ENCODE peak calls at places on chromosomes 7 and 10, in eight cellular contexts. L is prostate gland, F is SJSA1, T is kidney epithelial cell, C is PC-3, Q is fibroblast of lung, A is mesenchymal stem cell, Y is upper lobe of right lung. E is an unnamed sample.

GRCh38 chr7:134693256-134693655 is 46.6 kb downstream of the BPGM start:
- DNase-seq in L (no peak), F (peak; percentile 82), T (peak; percentile 53), C (peak; percentile 66), Q (peak; percentile 77), A (peak; percentile 78), Y (no peak), E (no peak)

GRCh38 chr7:151923097-151923876 is 33.0 kb upstream of the GALNTL5 start:
- DNase-seq in L (peak; percentile 84), F (no peak), T (no peak), C (no peak), Q (peak; percentile 44), A (no peak), Y (no peak), E (no peak)

GRCh38 chr10:69572159-69573055 is 815 bp downstream of the NEUROG3 start:
- DNase-seq in L (no peak), F (no peak), T (no peak), C (no peak), Q (no peak), A (peak; percentile 2), Y (no peak), E (peak; percentile 1)

GRCh38 chr7:94228678-94229077 is 166.0 kb upstream of the COL1A2 start:
- DNase-seq in L (no peak), F (no peak), T (no peak), C (no peak), Q (no peak), A (no peak), Y (no peak), E (no peak)

GRCh38 chr7:102463841-102464576 is 654 bp downstream of the ALKBH4 start:
- DNase-seq in L (no peak), F (no peak), T (no peak), C (no peak), Q (no peak), A (peak; percentile 25), Y (no peak), E (no peak)

GRCh38 chr10:14084875-14085274 is 245.8 kb downstream of the FRMD4A start:
- DNase-seq in L (no peak), F (peak; percentile 76), T (peak; percentile 71), C (peak; percentile 43), Q (no peak), A (peak; percentile 80), Y (no peak), E (peak; percentile 81)

GRCh38 chr7:128869138-128869943 is 6.7 kb downstream of the ATP6V1F start:
- DNase-seq in L (peak; percentile 43), F (no peak), T (no peak), C (peak; percentile 56), Q (peak; percentile 37), A (peak; percentile 38), Y (peak; percentile 83), E (peak; percentile 48)

GRCh38 chr7:82109288-82109687 is 334.3 kb downstream of the CACNA2D1 start:
- DNase-seq in L (no peak), F (peak; percentile 32), T (no peak), C (peak; percentile 78), Q (peak; percentile 41), A (peak; percentile 31), Y (no peak), E (no peak)

GRCh38 chr10:45261946-45262345 is 53.5 kb downstream of the OR13A1 start:
- DNase-seq in L (no peak), F (no peak), T (no peak), C (no peak), Q (no peak), A (no peak), Y (no peak), E (no peak)

GRCh38 chr10:103696411-103697145 is 158.8 kb downstream of the SH3PXD2A start:
- DNase-seq in L (no peak), F (peak; percentile 84), T (peak; percentile 77), C (peak; percentile 83), Q (peak; percentile 84), A (peak; percentile 94), Y (no peak), E (peak; percentile 53)

GRCh38 chr7:38147005-38147404 is 31.0 kb upstream of the STARD3NL start:
- DNase-seq in L (no peak), F (no peak), T (no peak), C (no peak), Q (no peak), A (peak; percentile 15), Y (no peak), E (no peak)

GRCh38 chr7:17371656-17372524 is 73.4 kb downstream of the AHR start:
- DNase-seq in L (no peak), F (peak; percentile 96), T (peak; percentile 90), C (peak; percentile 90), Q (peak; percentile 98), A (peak; percentile 98), Y (no peak), E (peak; percentile 75)

GRCh38 chr7:55374213-55374612 is 9.1 kb downstream of the LANCL2 start:
- DNase-seq in L (no peak), F (no peak), T (no peak), C (no peak), Q (no peak), A (no peak), Y (no peak), E (no peak)

GRCh38 chr10:101566333-101567164 is 21.5 kb downstream of the POLL start:
- DNase-seq in L (no peak), F (no peak), T (no peak), C (peak; percentile 15), Q (no peak), A (peak; percentile 29), Y (peak; percentile 59), E (no peak)

GRCh38 chr7:140390466-140391190 is 7.7 kb downstream of the SLC37A3 start:
- DNase-seq in L (no peak), F (no peak), T (peak; percentile 72), C (no peak), Q (peak; percentile 24), A (peak; percentile 47), Y (peak; percentile 40), E (no peak)

GRCh38 chr7:22052650-22053336 is 107.1 kb upstream of the CDCA7L start:
- DNase-seq in L (no peak), F (no peak), T (no peak), C (no peak), Q (no peak), A (no peak), Y (no peak), E (no peak)

GRCh38 chr10:23190872-23191763 is 994 bp upstream of the PTF1A start:
- DNase-seq in L (no peak), F (no peak), T (no peak), C (no peak), Q (no peak), A (no peak), Y (no peak), E (no peak)

GRCh38 chr7:137508437-137509175 is 165.1 kb upstream of the PTN start:
- DNase-seq in L (no peak), F (peak; percentile 91), T (peak; percentile 74), C (peak; percentile 65), Q (peak; percentile 45), A (peak; percentile 60), Y (no peak), E (no peak)

GRCh38 chr7:82810558-82811259 is 352.0 kb downstream of the PCLO start:
- DNase-seq in L (peak; percentile 30), F (peak; percentile 72), T (peak; percentile 34), C (peak; percentile 63), Q (peak; percentile 85), A (peak; percentile 69), Y (no peak), E (peak; percentile 9)

GRCh38 chr7:25495905-25496304 is 267.6 kb upstream of the NPVF start:
- DNase-seq in L (no peak), F (no peak), T (no peak), C (no peak), Q (peak; percentile 12), A (no peak), Y (no peak), E (no peak)

GRCh38 chr7:146655928-146656797 is 539.6 kb downstream of the CNTNAP2 start:
- DNase-seq in L (no peak), F (no peak), T (peak; percentile 10), C (peak; percentile 55), Q (peak; percentile 2), A (peak; percentile 9), Y (no peak), E (no peak)

GRCh38 chr7:83148776-83149175 is 13.9 kb downstream of the PCLO start:
- DNase-seq in L (no peak), F (peak; percentile 71), T (peak; percentile 41), C (peak; percentile 71), Q (peak; percentile 10), A (peak; percentile 23), Y (no peak), E (no peak)

GRCh38 chr10:117374506-117375359 is 507 bp downstream of the PDZD8 start:
- DNase-seq in L (peak; percentile 27), F (peak; percentile 37), T (no peak), C (peak; percentile 19), Q (peak; percentile 42), A (peak; percentile 70), Y (peak; percentile 77), E (peak; percentile 11)

GRCh38 chr10:109866995-109867635 is 56.2 kb downstream of the XPNPEP1 start:
- DNase-seq in L (no peak), F (no peak), T (no peak), C (no peak), Q (no peak), A (peak; percentile 30), Y (no peak), E (no peak)
- H3K36me3 ChIP-seq in L (no peaks in the 10 kb centered on the region), F (peaks cover 79% of the 10 kb centered on the region), T (peaks cover 10% of the 10 kb centered on the region), C (peaks cover 28% of the 10 kb centered on the region), Q (peaks cover 16% of the 10 kb centered on the region), A (peaks cover 94% of the 10 kb centered on the region), Y (peaks cover 82% of the 10 kb centered on the region), E (no peaks in the 10 kb centered on the region)

GRCh38 chr7:98294326-98294725 is 12.8 kb downstream of the BRI3 start:
- DNase-seq in L (no peak), F (no peak), T (no peak), C (no peak), Q (no peak), A (no peak), Y (no peak), E (no peak)
- H3K36me3 ChIP-seq in L (peaks cover 13% of the 10 kb centered on the region), F (peaks cover 61% of the 10 kb centered on the region), T (no peaks in the 10 kb centered on the region), C (peaks cover 24% of the 10 kb centered on the region), Q (peaks cover 7% of the 10 kb centered on the region), A (peaks cover 77% of the 10 kb centered on the region), Y (peaks cover 57% of the 10 kb centered on the region), E (peaks cover 20% of the 10 kb centered on the region)

DNA sequence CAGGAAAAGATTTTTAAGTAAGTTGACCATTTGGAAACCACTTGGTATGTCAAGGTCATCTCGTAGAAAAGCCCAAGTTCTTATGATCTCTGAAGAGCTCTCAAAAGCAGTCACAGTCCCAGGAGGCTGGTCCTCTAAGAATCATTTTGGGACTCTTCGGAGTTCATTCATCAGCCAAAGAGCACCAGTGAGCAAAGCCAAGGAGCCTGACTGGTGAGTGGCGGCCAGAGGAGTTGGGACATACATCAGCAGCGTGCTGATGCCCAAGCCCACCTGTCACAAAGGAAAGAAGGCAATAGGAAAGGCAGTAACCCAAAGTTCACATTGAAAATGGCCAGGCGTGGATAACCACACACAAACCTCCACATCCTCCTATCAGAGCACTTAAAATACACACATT is 17.5 kb downstream of the COX15 start:
- DNase-seq in L (no peak), F (no peak), T (no peak), C (no peak), Q (no peak), A (no peak), Y (no peak), E (no peak)
- H3K36me3 ChIP-seq in L (peaks cover 5% of the 10 kb centered on the region), F (peaks cover 87% of the 10 kb centered on the region), T (no peaks in the 10 kb centered on the region), C (peaks cover 7% of the 10 kb centered on the region), Q (peaks cover 12% of the 10 kb centered on the region), A (peaks cover 89% of the 10 kb centered on the region), Y (peaks cover 84% of the 10 kb centered on the region), E (peaks cover 12% of the 10 kb centered on the region)

DNA sequence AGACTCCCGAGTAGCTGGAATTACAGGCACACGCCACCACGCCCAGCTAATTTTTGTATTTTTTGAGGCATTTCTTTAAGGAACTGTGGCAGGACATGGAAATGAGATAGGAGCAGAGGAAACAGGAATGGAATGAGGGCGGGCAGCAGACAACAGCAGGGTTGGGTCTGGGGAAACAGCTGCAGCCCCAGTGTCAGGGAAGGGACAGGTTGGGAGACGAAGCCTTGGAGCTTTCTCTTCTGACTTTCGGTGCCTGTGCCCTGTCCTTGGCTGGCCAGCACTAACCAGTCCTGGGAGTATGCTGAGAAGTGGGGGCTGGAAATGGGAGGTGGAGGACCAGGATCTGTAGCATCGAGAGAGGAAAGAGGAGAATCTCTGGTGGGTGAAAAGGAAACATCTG is 47.4 kb downstream of the ATOH7 start:
- DNase-seq in L (no peak), F (no peak), T (no peak), C (no peak), Q (no peak), A (no peak), Y (no peak), E (no peak)
- H3K36me3 ChIP-seq in L (no peaks in the 10 kb centered on the region), F (no peaks in the 10 kb centered on the region), T (no peaks in the 10 kb centered on the region), C (no peaks in the 10 kb centered on the region), Q (no peaks in the 10 kb centered on the region), A (no peaks in the 10 kb centered on the region), Y (no peaks in the 10 kb centered on the region), E (no peaks in the 10 kb centered on the region)

E was measured in PC-9.